ENCODE peak calls at places on chromosome 1, in six cellular contexts. One of them, this sample, is unnamed.

GRCh38 chr1:203076031-203076511 is 9.7 kb downstream of the MYOG start:
- DNase-seq in K562: no peak
- DNase-seq in NT2/D1: no peak
- DNase-seq in H1: peak; percentile 72
- DNase-seq in GM12878: no peak
- DNase-seq in HepG2: no peak
- DNase-seq in this sample: no peak

GRCh38 chr1:116504308-116505156 is 66.3 kb downstream of the CD58 start:
- DNase-seq in K562: peak; percentile 90
- DNase-seq in NT2/D1: no peak
- DNase-seq in H1: no peak
- DNase-seq in GM12878: peak; percentile 91
- DNase-seq in HepG2: no peak
- DNase-seq in this sample: no peak

GRCh38 chr1:172002725-172003345 is 161.5 kb downstream of the DNM3 start:
- DNase-seq in K562: peak; percentile 14
- DNase-seq in NT2/D1: peak; percentile 33
- DNase-seq in H1: no peak
- DNase-seq in GM12878: peak; percentile 28
- DNase-seq in HepG2: peak; percentile 37
- DNase-seq in this sample: peak; percentile 39

GRCh38 chr1:77605246-77606026 is 77.0 kb downstream of the ZZZ3 start:
- DNase-seq in K562: no peak
- DNase-seq in NT2/D1: no peak
- DNase-seq in H1: no peak
- DNase-seq in GM12878: no peak
- DNase-seq in HepG2: no peak
- DNase-seq in this sample: no peak

GRCh38 chr1:62428351-62428750 is 8.5 kb upstream of the USP1 start:
- DNase-seq in K562: no peak
- DNase-seq in NT2/D1: no peak
- DNase-seq in H1: no peak
- DNase-seq in GM12878: no peak
- DNase-seq in HepG2: no peak
- DNase-seq in this sample: no peak

GRCh38 chr1:15114884-15115283 is 38.7 kb upstream of the TMEM51 start:
- DNase-seq in K562: no peak
- DNase-seq in NT2/D1: no peak
- DNase-seq in H1: no peak
- DNase-seq in GM12878: no peak
- DNase-seq in HepG2: no peak
- DNase-seq in this sample: no peak

GRCh38 chr1:225877570-225877969 is 4.6 kb downstream of the TMEM63A start:
- DNase-seq in K562: no peak
- DNase-seq in NT2/D1: no peak
- DNase-seq in H1: peak; percentile 80
- DNase-seq in GM12878: no peak
- DNase-seq in HepG2: peak; percentile 42
- DNase-seq in this sample: no peak

GRCh38 chr1:1927751-1928150 is 8.7 kb upstream of the TMEM52 start:
- DNase-seq in K562: no peak
- DNase-seq in NT2/D1: no peak
- DNase-seq in H1: no peak
- DNase-seq in GM12878: no peak
- DNase-seq in HepG2: no peak
- DNase-seq in this sample: no peak

GRCh38 chr1:100539836-100540536 is 2.0 kb downstream of the GPR88 start:
- DNase-seq in K562: no peak
- DNase-seq in NT2/D1: no peak
- DNase-seq in H1: peak; percentile 74
- DNase-seq in GM12878: no peak
- DNase-seq in HepG2: no peak
- DNase-seq in this sample: no peak

GRCh38 chr1:245692318-245692717 is 537.5 kb downstream of the KIF26B start:
- DNase-seq in K562: no peak
- DNase-seq in NT2/D1: no peak
- DNase-seq in H1: no peak
- DNase-seq in GM12878: no peak
- DNase-seq in HepG2: no peak
- DNase-seq in this sample: no peak
- H3K4me1 ChIP-seq in K562: no peaks in the 10 kb centered on the region
- H3K4me1 ChIP-seq in NT2/D1: no peaks in the 10 kb centered on the region
- H3K4me1 ChIP-seq in H1: no peaks in the 10 kb centered on the region
- H3K4me1 ChIP-seq in GM12878: no peaks in the 10 kb centered on the region
- H3K4me1 ChIP-seq in HepG2: no peaks in the 10 kb centered on the region
- H3K4me1 ChIP-seq in this sample: no peaks in the 10 kb centered on the region

GRCh38 chr1:8013800-8014199 is 12.3 kb downstream of the ERRFI1 start:
- DNase-seq in K562: no peak
- DNase-seq in NT2/D1: no peak
- DNase-seq in H1: no peak
- DNase-seq in GM12878: no peak
- DNase-seq in HepG2: no peak
- DNase-seq in this sample: no peak

GRCh38 chr1:8014381-8014988 is 11.6 kb downstream of the ERRFI1 start:
- DNase-seq in K562: no peak
- DNase-seq in NT2/D1: no peak
- DNase-seq in H1: no peak
- DNase-seq in GM12878: no peak
- DNase-seq in HepG2: no peak
- DNase-seq in this sample: no peak

GRCh38 chr1:8016244-8017241 is 9.6 kb downstream of the ERRFI1 start:
- DNase-seq in K562: no peak
- DNase-seq in NT2/D1: no peak
- DNase-seq in H1: no peak
- DNase-seq in GM12878: no peak
- DNase-seq in HepG2: no peak
- DNase-seq in this sample: no peak

GRCh38 chr1:8015809-8016165 is 10.3 kb downstream of the ERRFI1 start:
- DNase-seq in K562: no peak
- DNase-seq in NT2/D1: no peak
- DNase-seq in H1: no peak
- DNase-seq in GM12878: no peak
- DNase-seq in HepG2: no peak
- DNase-seq in this sample: no peak

GRCh38 chr1:8015036-8015808 is 10.9 kb downstream of the ERRFI1 start:
- DNase-seq in K562: peak; percentile 64
- DNase-seq in NT2/D1: no peak
- DNase-seq in H1: no peak
- DNase-seq in GM12878: peak; percentile 26
- DNase-seq in HepG2: peak; percentile 66
- DNase-seq in this sample: no peak
- TF ChIP-seq ZNF274 in K562: no peak
- TF ChIP-seq ZNF274 in NT2/D1: no peak
- TF ChIP-seq ZNF274 in H1: no peak
- TF ChIP-seq ZNF274 in GM12878: no peak
- TF ChIP-seq ZNF274 in HepG2: no peak
- TF ChIP-seq ZNF274 in this sample: no peak

GRCh38 chr1:182672487-182672836 is 11.9 kb downstream of the RGS8 start:
- DNase-seq in K562: no peak
- DNase-seq in NT2/D1: no peak
- DNase-seq in H1: no peak
- DNase-seq in GM12878: no peak
- DNase-seq in HepG2: no peak
- DNase-seq in this sample: no peak
- H3K4me1 ChIP-seq in K562: no peaks in the 10 kb centered on the region
- H3K4me1 ChIP-seq in NT2/D1: peaks cover 10% of the 10 kb centered on the region
- H3K4me1 ChIP-seq in H1: peaks cover 7% of the 10 kb centered on the region
- H3K4me1 ChIP-seq in GM12878: peaks cover 21% of the 10 kb centered on the region
- H3K4me1 ChIP-seq in HepG2: no peaks in the 10 kb centered on the region
- H3K4me1 ChIP-seq in this sample: no peaks in the 10 kb centered on the region

DNA sequence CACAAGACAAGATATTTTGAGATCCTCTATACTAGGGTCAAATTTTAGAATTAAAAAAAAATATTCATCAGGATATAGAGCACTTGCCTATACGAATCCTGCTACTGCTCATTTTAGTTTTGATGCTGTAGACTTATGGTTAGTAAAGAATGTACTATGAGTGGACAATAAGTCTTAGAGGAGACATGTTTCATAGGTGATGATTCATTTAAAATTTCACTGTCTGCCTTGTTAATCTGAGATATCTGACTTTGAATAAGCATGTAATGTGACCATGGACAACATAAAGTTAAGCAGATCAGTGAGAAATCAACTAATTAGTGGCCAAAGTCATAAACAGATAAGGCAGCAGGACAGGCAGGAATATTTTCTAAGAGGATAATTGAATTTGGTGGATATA is 106.8 kb upstream of the HP1BP3 start:
- DNase-seq in K562: no peak
- DNase-seq in NT2/D1: no peak
- DNase-seq in H1: no peak
- DNase-seq in GM12878: no peak
- DNase-seq in HepG2: no peak
- DNase-seq in this sample: no peak
- TF ChIP-seq ZNF274 in K562: no peak
- TF ChIP-seq ZNF274 in NT2/D1: no peak
- TF ChIP-seq ZNF274 in H1: no peak
- TF ChIP-seq ZNF274 in GM12878: no peak
- TF ChIP-seq ZNF274 in HepG2: no peak
- TF ChIP-seq ZNF274 in this sample: no peak

DNA sequence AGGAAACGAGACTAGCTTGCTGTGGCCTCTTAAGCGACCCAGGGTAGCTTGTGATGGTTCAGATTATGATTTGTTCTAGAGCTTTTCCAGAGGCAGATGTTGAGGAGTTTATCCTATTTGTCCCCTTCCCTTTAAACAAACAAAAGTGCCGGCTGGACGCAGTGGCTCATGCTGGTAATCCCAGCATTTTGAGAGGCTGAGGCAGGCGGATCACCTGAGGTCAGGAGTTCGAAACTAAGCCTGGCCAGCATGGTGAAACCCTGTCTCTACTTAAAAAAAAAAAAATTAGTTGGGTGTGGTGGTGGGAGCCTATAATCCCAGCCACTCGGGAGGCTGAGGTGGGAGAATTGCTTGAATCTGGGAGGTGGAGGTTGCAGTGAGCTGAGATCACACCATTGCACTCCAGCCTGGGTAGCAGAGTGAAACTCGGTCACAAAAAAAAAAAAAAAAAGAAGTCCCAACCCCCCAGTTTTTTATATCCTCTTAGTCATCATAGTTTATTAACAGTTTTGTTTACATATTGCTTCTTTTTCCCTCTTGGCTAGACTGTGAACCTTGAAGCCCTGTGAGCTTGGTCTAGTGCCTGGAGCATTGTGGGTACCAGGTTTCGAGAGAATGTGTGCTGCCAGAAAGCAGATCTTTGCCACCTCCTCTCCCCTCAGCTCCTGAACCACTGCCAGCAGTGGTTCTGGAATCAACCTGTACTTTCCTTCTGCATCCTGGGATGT is 29.8 kb downstream of the MAPKAPK2 start:
- DNase-seq in K562: no peak
- DNase-seq in NT2/D1: no peak
- DNase-seq in H1: no peak
- DNase-seq in GM12878: no peak
- DNase-seq in HepG2: no peak
- DNase-seq in this sample: no peak
- H3K4me1 ChIP-seq in K562: peaks cover 61% of the 10 kb centered on the region
- H3K4me1 ChIP-seq in NT2/D1: no peaks in the 10 kb centered on the region
- H3K4me1 ChIP-seq in H1: no peaks in the 10 kb centered on the region
- H3K4me1 ChIP-seq in GM12878: peaks cover 63% of the 10 kb centered on the region
- H3K4me1 ChIP-seq in HepG2: peaks cover 51% of the 10 kb centered on the region
- H3K4me1 ChIP-seq in this sample: peaks cover 21% of the 10 kb centered on the region

DNA sequence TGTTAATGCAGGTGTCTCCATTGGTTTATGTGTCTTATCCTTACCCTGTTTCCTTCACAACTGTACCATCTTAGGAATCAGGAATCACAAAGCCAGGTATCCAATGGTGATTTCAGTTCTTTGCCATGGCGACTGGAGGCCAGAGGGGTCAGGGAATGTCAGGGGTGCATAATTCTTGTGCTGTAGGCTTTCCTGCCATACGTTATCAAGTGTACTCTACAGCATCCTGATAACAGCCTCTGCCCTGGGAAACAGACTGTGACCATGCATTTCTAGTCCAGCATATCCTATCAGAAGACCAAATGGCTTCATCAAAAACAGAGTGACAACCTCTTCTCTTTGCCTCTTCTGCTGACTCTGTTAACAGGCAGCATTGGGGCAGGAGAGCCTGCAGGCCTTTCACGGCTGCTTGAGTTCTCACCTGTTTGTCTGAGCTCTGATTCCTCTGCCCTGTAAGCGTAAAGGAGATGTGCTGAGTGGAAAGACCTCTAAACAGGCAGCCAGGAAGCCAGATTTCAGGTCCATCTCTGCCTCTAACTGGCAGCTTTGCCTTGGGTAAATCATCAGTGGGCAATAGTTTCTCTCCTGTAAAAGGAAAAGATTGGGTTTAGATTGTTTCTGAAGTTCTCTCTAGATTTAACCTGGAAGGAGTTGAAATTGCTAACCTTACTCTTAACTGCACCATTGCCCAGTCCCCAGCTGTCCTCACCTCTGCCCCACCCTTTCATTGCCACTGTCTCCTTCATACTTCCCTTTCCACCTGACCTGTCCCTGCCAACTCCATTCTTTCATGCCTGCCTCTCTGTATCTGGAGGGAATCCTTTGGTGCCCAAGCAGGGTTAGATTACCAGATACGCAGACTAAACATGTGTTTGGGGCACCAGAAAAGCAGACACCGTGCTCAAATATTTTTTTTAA is 80.2 kb downstream of the LRRC8D start:
- DNase-seq in K562: no peak
- DNase-seq in NT2/D1: no peak
- DNase-seq in H1: no peak
- DNase-seq in GM12878: no peak
- DNase-seq in HepG2: no peak
- DNase-seq in this sample: no peak
- TF ChIP-seq ZNF274 in K562: no peak
- TF ChIP-seq ZNF274 in NT2/D1: peak; percentile 27
- TF ChIP-seq ZNF274 in H1: no peak
- TF ChIP-seq ZNF274 in GM12878: no peak
- TF ChIP-seq ZNF274 in HepG2: no peak
- TF ChIP-seq ZNF274 in this sample: no peak